ENCODE peak calls at places on chromosomes 13 and 19, in four cellular contexts. M, A, X and H are unnamed samples.
A peak's percentile ranks its signal among the peaks of the same experiment; 100 is the strongest.

GRCh38 chr19:49486710-49487276 is 615 bp upstream of the RPL13A start:
- DNase-seq in A (peak; percentile 80), X (no peak), M (no peak), H (no peak)

GRCh38 chr13:24649685-24650038 is 30.5 kb upstream of the ATP12A start:
- DNase-seq in X (no peak), M (no peak), A (no peak), H (no peak)

GRCh38 chr13:50320297-50320862 is 305.1 kb downstream of the KCNRG start:
- DNase-seq in M (no peak), X (peak; percentile 67), A (no peak), H (peak; percentile 3)

GRCh38 chr19:2089001-2089711 is 7.0 kb downstream of the MOB3A start:
- DNase-seq in M (no peak), X (peak; percentile 56), A (no peak), H (no peak)

GRCh38 chr19:41569481-41570150 is 6.3 kb upstream of the CEACAM21 start:
- DNase-seq in X (no peak), M (no peak), A (no peak), H (no peak)

GRCh38 chr19:40744554-40745401 is 5.5 kb downstream of the ACTMAP start:
- DNase-seq in A (no peak), M (no peak), X (no peak), H (no peak)

GRCh38 chr13:104485571-104485970 is 1419.4 kb upstream of the SLC10A2 start:
- DNase-seq in X (no peak), A (no peak), M (no peak), H (no peak)

GRCh38 chr13:37202264-37202663 is 96.8 kb upstream of the CSNK1A1L start:
- DNase-seq in A (no peak), M (no peak), X (no peak), H (no peak)

GRCh38 chr19:46722421-46723022 is 5.6 kb upstream of the PRKD2 start:
- DNase-seq in X (no peak), M (no peak), A (no peak), H (no peak)

GRCh38 chr19:30695171-30695875 is 323.1 kb downstream of the ZNF536 start:
- DNase-seq in X (no peak), A (peak; percentile 42), M (no peak), H (no peak)
- TF ChIP-seq CTCF in X (no peak), A (no peak), M (peak; percentile 5), H (no peak)

GRCh38 chr19:29662604-29663404 is 2.5 kb upstream of the PLEKHF1 start:
- DNase-seq in X (peak; percentile 91), M (peak; percentile 81), A (peak; percentile 89), H (peak; percentile 86)

GRCh38 chr19:29665826-29666633 is 769 bp downstream of the PLEKHF1 start:
- DNase-seq in X (peak; percentile 54), M (no peak), A (peak; percentile 88), H (no peak)

GRCh38 chr19:29663861-29664752 is 1.2 kb upstream of the PLEKHF1 start:
- DNase-seq in M (no peak), X (no peak), A (peak; percentile 64), H (no peak)

GRCh38 chr19:29665215-29665825 is at the start of gene PLEKHF1:
- DNase-seq in M (no peak), X (peak; percentile 71), A (peak; percentile 95), H (no peak)

GRCh38 chr19:29664753-29665214 is 477 bp upstream of the PLEKHF1 start:
- DNase-seq in M (no peak), A (no peak), X (no peak), H (no peak)
- H3K4me3 ChIP-seq in M (peak overlapping the region; percentile 82), A (peak overlapping the region; percentile 93), X (peak overlapping the region; percentile 15), H (peak overlapping the region; percentile 90)

DNA sequence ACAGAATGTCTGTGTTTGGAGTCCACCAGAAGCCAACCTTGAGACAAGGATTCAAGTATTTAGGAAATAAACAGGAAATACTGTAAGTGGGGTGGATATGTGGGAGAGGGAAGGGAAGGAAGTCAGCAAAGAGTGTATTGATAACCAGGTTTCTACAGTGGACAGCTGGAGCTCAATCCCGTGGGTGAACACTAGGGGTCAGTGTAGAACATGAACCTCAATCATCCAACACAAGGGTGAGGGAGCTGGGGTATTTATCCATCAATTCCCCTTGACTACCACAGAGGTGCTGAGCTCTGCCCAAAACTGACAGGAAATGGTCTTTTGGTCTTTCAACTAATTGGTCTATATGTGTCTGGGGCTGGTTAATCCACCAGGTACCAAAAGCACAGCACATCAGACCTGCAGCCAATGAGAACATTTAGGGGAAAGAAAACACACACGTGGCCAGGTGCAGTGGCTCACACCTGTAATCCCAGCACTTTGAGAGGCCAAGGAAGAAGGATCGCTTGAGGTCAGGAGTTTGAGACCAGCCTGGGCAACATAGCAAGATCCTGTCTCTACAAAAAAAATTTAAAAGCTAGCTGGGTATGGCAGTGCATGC is 5.6 kb upstream of the SYDE1 start:
- DNase-seq in X (peak; percentile 72), A (no peak), M (no peak), H (peak; percentile 4)
- TF ChIP-seq CTCF in X (peak; percentile 80), A (peak; percentile 47), M (peak; percentile 78), H (peak; percentile 77)

DNA sequence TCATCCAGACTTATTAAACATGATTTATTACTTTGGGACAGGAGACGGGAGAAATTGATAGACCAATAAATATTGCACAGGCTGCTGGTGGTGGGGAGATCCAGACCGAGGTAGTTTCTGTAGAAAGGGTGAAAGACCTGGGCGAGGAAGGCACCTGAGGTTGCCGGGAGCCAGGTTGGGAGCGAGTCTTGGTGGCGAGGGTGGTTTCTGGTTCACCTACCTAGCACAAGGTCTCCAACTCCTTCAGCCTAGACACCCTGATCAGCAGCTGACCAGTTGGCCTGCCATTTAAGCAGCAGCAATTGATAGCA is 7.0 kb downstream of the EMP3 start:
- DNase-seq in M (no peak), A (no peak), X (no peak), H (no peak)
- H3K4me3 ChIP-seq in M (no peak overlapping the region), A (peak overlapping the region; percentile 44), X (no peak overlapping the region), H (no peak overlapping the region)

DNA sequence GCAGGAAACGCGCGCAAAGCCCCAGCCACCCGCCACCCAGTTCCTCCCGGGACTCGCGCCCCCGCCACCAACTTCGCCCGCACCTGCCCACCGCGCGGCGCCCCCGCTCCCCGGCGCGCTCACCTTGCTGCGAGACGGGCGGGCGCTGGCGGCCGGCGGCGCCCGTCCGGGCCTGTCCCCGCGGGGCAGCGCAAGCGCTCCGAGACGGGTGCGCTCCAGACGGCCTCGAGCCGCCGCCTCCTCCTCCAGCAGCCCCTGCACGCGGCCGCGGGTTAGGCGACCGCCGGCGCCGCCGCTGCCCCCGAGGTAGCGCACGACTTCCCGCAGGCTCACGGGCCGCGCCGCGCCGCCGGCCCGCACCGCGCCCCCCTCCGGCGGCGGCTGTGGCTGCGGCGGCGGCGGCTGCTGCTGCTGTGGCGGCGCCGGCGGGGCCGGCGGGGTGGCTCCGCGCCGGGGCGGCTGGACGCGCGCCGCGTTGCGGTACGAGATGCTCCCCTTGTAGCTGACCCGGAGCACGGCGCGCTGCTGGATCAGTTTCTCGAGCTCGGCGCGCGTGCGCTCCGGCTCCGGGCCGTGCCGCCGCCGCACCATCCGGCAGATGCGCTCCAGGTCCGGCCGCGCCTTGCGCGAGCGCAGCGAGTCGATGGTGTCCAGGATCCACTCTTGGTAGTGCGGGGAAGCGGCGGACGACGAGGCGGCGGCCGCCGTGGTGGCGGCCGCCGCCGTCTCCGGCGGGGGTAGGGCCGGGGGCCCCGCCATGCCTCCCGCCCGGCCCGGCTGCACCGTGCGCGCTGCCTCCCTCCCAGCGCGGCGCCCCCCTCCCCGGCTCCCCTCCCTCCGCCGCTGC is 666 bp downstream of the SAMD1 start:
- DNase-seq in M (no peak), X (peak; percentile 65), A (no peak), H (no peak)
- TF ChIP-seq CTCF in M (no peak), X (no peak), A (no peak), H (peak; percentile 0)

GRCh38 chr13:23579886-23580706 is 9.9 kb downstream of the TNFRSF19 start:
- DNase-seq in X (peak; percentile 43), M (no peak), A (no peak), H (no peak)
- H3K4me3 ChIP-seq in X (peak overlapping the region; percentile 78), M (peak overlapping the region; percentile 80), A (peak overlapping the region; percentile 86), H (peak overlapping the region; percentile 91)

DNA sequence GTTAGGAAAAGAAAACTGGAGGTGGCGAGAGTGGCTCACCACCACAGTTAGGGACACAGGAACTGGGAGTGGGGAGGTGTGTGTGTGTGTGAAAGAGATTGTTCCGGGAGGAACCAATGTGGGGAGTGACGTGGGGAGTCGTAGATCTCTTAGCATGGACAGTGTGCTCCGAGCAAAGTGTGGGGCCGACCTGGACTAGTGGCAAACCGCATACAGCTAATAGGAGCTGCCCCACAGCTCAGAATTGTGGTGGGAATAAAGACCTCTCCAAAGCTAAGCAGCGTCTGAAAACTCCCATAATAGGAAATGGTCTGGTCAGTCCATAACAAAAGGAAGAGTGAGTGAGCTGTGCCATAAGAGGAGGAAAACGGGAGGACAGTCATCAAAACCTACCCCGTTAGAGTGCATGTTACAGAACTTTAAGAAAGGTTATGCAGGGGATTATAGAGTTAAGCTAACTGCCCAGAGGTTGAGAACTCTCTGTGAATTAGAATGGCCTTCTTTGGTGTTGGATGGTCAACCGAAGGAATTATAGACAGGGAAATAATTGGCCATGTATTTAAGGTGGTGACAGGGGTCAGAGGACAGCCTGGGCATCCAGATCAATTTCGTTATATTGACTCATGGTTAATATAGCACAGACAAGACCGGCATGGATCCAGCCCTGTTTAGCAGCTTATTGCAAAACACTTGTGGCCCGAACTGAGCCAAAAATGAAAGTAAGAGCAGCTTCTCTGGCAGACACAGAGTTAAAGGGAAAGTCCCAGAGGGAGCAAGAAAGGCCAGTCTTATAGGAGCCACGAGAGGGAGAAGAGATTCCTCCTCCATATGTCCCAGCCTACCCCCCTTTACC is 8.9 kb upstream of the SLC15A1 start:
- DNase-seq in M (no peak), X (peak; percentile 81), A (no peak), H (peak; percentile 28)
- TF ChIP-seq CTCF in M (no peak), X (peak; percentile 3), A (no peak), H (no peak)

GRCh38 chr19:52725528-52725961 is 9.3 kb downstream of the ZNF611 start:
- DNase-seq in M (no peak), A (no peak), X (no peak), H (no peak)
- H3K4me3 ChIP-seq in M (no peak overlapping the region), A (no peak overlapping the region), X (no peak overlapping the region), H (no peak overlapping the region)

GRCh38 chr13:113083402-113084061 is 22.1 kb upstream of the F7 start:
- DNase-seq in X (peak; percentile 56), A (no peak), M (no peak), H (no peak)

GRCh38 chr13:113084943-113085540 is 20.5 kb upstream of the F7 start:
- DNase-seq in A (no peak), X (no peak), M (no peak), H (no peak)

GRCh38 chr13:113086031-113086750 is 19.4 kb upstream of the F7 start:
- DNase-seq in M (no peak), A (no peak), X (no peak), H (no peak)

GRCh38 chr13:113083022-113083373 is 22.6 kb upstream of the F7 start:
- DNase-seq in X (no peak), A (no peak), M (no peak), H (no peak)

DNA sequence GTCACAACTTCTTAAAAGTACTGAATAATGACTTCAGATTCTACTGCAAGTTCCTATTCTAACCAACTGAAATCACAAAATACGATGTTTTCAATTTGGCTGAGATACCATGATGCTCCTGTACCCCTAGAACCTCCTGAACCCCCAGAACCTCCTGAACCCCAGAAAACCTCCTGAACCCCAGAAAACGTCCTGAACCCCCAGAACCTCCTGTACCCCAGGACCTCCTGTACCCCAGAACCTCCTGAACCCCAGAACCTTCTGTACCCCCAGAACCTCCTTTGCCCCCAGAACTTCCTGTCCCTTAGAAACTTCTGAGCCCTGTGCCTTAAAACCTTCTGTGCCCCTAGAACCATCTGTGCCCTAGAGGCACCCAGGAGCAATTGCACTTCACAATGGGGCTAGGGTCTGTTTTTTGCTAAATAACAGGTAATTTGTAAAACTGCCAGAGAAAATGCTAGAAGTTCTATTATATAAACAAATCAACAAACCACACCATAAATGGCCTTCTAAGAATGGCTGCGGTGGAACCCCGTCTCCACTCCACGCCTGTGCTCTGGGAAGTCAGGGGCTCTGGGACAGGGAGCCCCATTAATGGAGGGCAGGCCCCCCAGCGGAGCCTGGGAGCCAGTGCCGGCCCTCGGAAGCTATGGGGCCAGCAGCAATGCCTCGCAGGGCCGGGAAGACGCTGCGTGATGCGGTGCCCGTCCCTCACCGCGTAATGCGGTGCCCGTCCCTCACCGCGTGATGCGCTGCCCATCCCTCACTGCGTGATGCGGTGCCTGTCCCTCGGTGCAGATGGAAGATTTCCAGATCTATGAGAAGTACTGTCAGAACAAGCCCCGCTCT is 21.3 kb upstream of the F7 start:
- DNase-seq in M (no peak), X (no peak), A (no peak), H (no peak)
- TF ChIP-seq CTCF in M (peak; percentile 14), X (peak; percentile 24), A (no peak), H (peak; percentile 27)